ENCODE peak calls at places on chromosomes 13 and 19, in four cellular contexts. I is RWPE1, V is heart right ventricle, J is cardiac muscle cell. A is an unnamed sample.

GRCh38 chr13:20431080-20431479 is 94.6 kb downstream of the CRYL1 start:
- DNase-seq in V (no peak), I (peak), J (no peak), A (no peak)

GRCh38 chr13:25648996-25649633 is 277.3 kb downstream of the ATP8A2 start:
- DNase-seq in I (no peak), V (no peak), J (no peak), A (no peak)

GRCh38 chr19:42653841-42654240 is 59.1 kb upstream of the CEACAM8 start:
- DNase-seq in I (no peak), J (peak), V (no peak), A (no peak)

GRCh38 chr19:11346104-11346940 is at the start of the genes CCDC159 and TMEM205:
- DNase-seq in J (peak), V (peak), I (peak), A (peak)

GRCh38 chr19:17686027-17686511 is 2.1 kb downstream of the UNC13A start:
- DNase-seq in I (no peak), J (peak), V (peak), A (peak)

GRCh38 chr13:52806029-52806428 is 42.4 kb downstream of the PCDH8 start:
- DNase-seq in V (no peak), J (no peak), I (no peak), A (no peak)

GRCh38 chr19:38263696-38264485 is 482 bp upstream of the SPINT2 start:
- DNase-seq in J (peak), V (no peak), I (peak), A (no peak)

GRCh38 chr19:752652-753517 is 2.0 kb downstream of the MISP start:
- DNase-seq in V (no peak), J (peak), I (peak), A (peak)

GRCh38 chr13:105069106-105069505 is 1466.4 kb downstream of the EFNB2 start:
- DNase-seq in J (no peak), V (no peak), I (no peak), A (no peak)

GRCh38 chr19:55487884-55488687 is at the start of gene SSC5D:
- DNase-seq in I (no peak), V (no peak), J (peak), A (no peak)

GRCh38 chr13:27973956-27974662 is 5.0 kb upstream of the CDX2 start:
- DNase-seq in J (no peak), I (no peak), V (no peak), A (no peak)

GRCh38 chr19:6298413-6298812 is 18.6 kb upstream of the MLLT1 start:
- DNase-seq in V (no peak), I (no peak), J (no peak), A (no peak)

GRCh38 chr13:21012211-21012610 is 49.2 kb downstream of the LATS2 start:
- DNase-seq in J (no peak), V (no peak), I (no peak), A (peak)

GRCh38 chr13:73625562-73626339 is 508.5 kb downstream of the KLF12 start:
- DNase-seq in I (no peak), V (no peak), J (no peak), A (no peak)

GRCh38 chr13:113782472-113782871 is 23.4 kb downstream of the TMEM255B start:
- DNase-seq in J (no peak), V (no peak), I (no peak), A (peak)

GRCh38 chr19:42420055-42420544 is 7.1 kb downstream of the LIPE start:
- DNase-seq in I (peak), J (peak), V (no peak), A (peak)

GRCh38 chr13:20197361-20197834 is 4.7 kb upstream of the GJB2 start:
- DNase-seq in J (peak), I (peak), V (no peak), A (no peak)

GRCh38 chr19:55696301-55697068 is 21.5 kb downstream of the EPN1 start:
- DNase-seq in V (no peak), J (no peak), I (no peak), A (no peak)

GRCh38 chr13:30142502-30143211 is 164.7 kb downstream of the KATNAL1 start:
- DNase-seq in I (peak), V (no peak), J (peak), A (peak)

GRCh38 chr13:20702945-20703784 is at the start of gene IL17D:
- DNase-seq in J (peak), I (peak), V (no peak), A (peak)

GRCh38 chr19:1766800-1767352 is 13.6 kb downstream of the ONECUT3 start:
- DNase-seq in V (no peak), I (no peak), J (no peak), A (no peak)

GRCh38 chr19:55346725-55347441 is 7.2 kb downstream of the KMT5C start:
- DNase-seq in J (no peak), I (no peak), V (no peak), A (no peak)

GRCh38 chr19:8702350-8702749 is 3.8 kb upstream of the ACTL9 start:
- DNase-seq in J (peak), I (no peak), V (no peak), A (no peak)

GRCh38 chr13:37995052-37995451 is 125.5 kb upstream of the TRPC4 start:
- DNase-seq in J (peak), I (no peak), V (no peak), A (no peak)

GRCh38 chr13:24040835-24041234 is 119.7 kb upstream of the SPATA13 start:
- DNase-seq in V (no peak), I (no peak), J (peak), A (no peak)

GRCh38 chr13:95160112-95160906 is 140.9 kb downstream of the ABCC4 start:
- DNase-seq in I (no peak), J (peak), V (no peak), A (no peak)

GRCh38 chr19:43662487-43662886 is 7.5 kb downstream of the PLAUR start:
- DNase-seq in I (no peak), J (peak), V (no peak), A (no peak)

GRCh38 chr13:99908129-99908805 is 63.3 kb downstream of the ZIC5 start:
- DNase-seq in I (no peak), J (no peak), V (no peak), A (no peak)

GRCh38 chr19:2188708-2189385 is 25.1 kb downstream of the DOT1L start:
- DNase-seq in J (no peak), V (no peak), I (no peak), A (no peak)

GRCh38 chr13:93727301-93728141 is 500.9 kb downstream of the GPC6 start:
- DNase-seq in V (no peak), J (no peak), I (no peak), A (peak)

GRCh38 chr13:108083056-108083455 is 132.3 kb downstream of the LIG4 start:
- DNase-seq in J (no peak), I (no peak), V (no peak), A (no peak)

GRCh38 chr19:38644719-38645118 is 2.7 kb upstream of the ACTN4 start:
- DNase-seq in J (no peak), V (no peak), I (no peak), A (no peak)

GRCh38 chr13:84917252-84917878 is 881.9 kb downstream of the SLITRK6 start:
- DNase-seq in V (no peak), J (peak), I (peak), A (peak)

GRCh38 chr13:110885966-110886365 is 28.9 kb downstream of the ANKRD10 start:
- DNase-seq in V (no peak), I (no peak), J (no peak), A (peak)

GRCh38 chr19:52296400-52296772 is 583 bp upstream of the ZNF480 start:
- DNase-seq in J (no peak), V (no peak), I (no peak), A (no peak)
- H3K27ac ChIP-seq in J (no peak), V (peak), I (peak), A (no peak)

DNA sequence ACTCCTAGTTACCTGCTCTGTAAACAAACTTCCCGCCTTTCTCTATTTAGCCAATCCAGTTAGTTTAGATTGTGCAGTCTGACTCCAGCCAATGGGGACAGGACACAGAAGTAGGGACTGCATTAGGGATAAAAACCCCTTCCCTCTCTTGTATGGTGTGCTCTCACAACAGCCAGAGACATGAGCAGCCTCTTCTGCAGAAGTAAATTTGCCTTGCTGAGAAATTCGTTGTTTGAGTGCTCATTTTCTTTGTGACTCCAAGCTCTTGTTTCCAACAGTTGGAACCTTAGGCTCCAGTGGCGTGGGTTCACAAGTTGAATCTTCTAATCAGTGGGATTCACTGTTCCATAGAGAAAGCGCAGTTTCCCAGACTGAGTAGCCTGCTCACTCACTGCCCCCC is 66.1 kb downstream of the ZNF93 start:
- DNase-seq in I (no peak), V (no peak), J (no peak), A (no peak)
- H3K27ac ChIP-seq in I (no peak), V (no peak), J (no peak), A (no peak)

GRCh38 chr19:50550594-50550966 is 17.7 kb downstream of the LRRC4B start:
- DNase-seq in V (no peak), I (no peak), J (no peak), A (no peak)
- H3K27ac ChIP-seq in V (no peak), I (no peak), J (no peak), A (no peak)

DNA sequence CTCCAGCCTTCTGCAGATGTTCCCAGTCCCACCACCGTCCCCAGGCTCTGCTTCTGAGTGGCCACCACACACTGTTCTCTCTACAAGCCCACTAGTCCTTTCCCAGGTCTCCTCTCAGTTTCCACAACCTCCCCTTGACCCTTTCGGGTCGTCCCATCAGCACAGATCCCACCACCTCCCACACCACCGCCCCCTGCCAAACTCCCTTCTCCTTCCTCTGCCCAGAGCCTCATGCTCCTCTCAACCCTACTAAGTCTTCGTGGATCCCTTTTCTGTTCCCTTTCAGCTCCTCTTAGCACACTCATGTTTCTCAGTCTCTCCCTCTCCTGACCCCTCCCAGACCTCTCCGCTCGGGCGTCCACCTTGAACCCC is 1.9 kb downstream of the NAPA start:
- DNase-seq in V (no peak), J (no peak), I (no peak), A (no peak)
- H3K27ac ChIP-seq in V (peak), J (no peak), I (peak), A (no peak)

GRCh38 chr19:13010038-13010991 is 15.0 kb downstream of the NFIX start:
- DNase-seq in J (peak), I (no peak), V (no peak), A (peak)
- H3K27ac ChIP-seq in J (no peak), I (peak), V (peak), A (no peak)

A was measured in SJSA1.